ENCODE peak calls at places on chromosome 16, in five cellular contexts. One of them, this sample, is unnamed.

GRCh38 chr16:12539185-12539929 is 264.3 kb downstream of the CPPED1 start:
- DNase-seq in GM23248: peak
- DNase-seq in mammary epithelial cell: peak
- DNase-seq in right atrium auricular region: no peak
- DNase-seq in ovary: no peak
- DNase-seq in this sample: no peak

GRCh38 chr16:50679266-50679665 is 1.8 kb downstream of the SNX20 start:
- DNase-seq in ovary: no peak
- DNase-seq in right atrium auricular region: no peak
- DNase-seq in mammary epithelial cell: no peak
- DNase-seq in GM23248: no peak
- DNase-seq in this sample: no peak

GRCh38 chr16:82651921-82652601 is 25.3 kb downstream of the CDH13 start:
- DNase-seq in GM23248: no peak
- DNase-seq in mammary epithelial cell: no peak
- DNase-seq in right atrium auricular region: no peak
- DNase-seq in ovary: no peak
- DNase-seq in this sample: no peak

GRCh38 chr16:9053006-9053601 is 38.3 kb upstream of the HAPSTR1 start:
- DNase-seq in mammary epithelial cell: peak
- DNase-seq in GM23248: peak
- DNase-seq in right atrium auricular region: peak
- DNase-seq in ovary: peak
- DNase-seq in this sample: peak

GRCh38 chr16:49048557-49048956 is 233.1 kb downstream of the CBLN1 start:
- DNase-seq in ovary: no peak
- DNase-seq in GM23248: peak
- DNase-seq in mammary epithelial cell: peak
- DNase-seq in right atrium auricular region: no peak
- DNase-seq in this sample: peak

GRCh38 chr16:4239020-4239419 is 2.9 kb downstream of the SRL start:
- DNase-seq in mammary epithelial cell: no peak
- DNase-seq in right atrium auricular region: peak
- DNase-seq in GM23248: no peak
- DNase-seq in ovary: no peak
- DNase-seq in this sample: no peak

GRCh38 chr16:83967838-83968482 is at the start of gene NECAB2:
- DNase-seq in ovary: peak
- DNase-seq in right atrium auricular region: no peak
- DNase-seq in mammary epithelial cell: no peak
- DNase-seq in GM23248: peak
- DNase-seq in this sample: no peak

GRCh38 chr16:73058616-73059409 is 10.9 kb upstream of the ZFHX3 start:
- DNase-seq in right atrium auricular region: no peak
- DNase-seq in GM23248: peak
- DNase-seq in mammary epithelial cell: peak
- DNase-seq in ovary: peak
- DNase-seq in this sample: no peak

GRCh38 chr16:17211797-17212196 is 259.0 kb downstream of the XYLT1 start:
- DNase-seq in right atrium auricular region: no peak
- DNase-seq in GM23248: peak
- DNase-seq in ovary: no peak
- DNase-seq in mammary epithelial cell: no peak
- DNase-seq in this sample: peak

GRCh38 chr16:19844945-19845641 is 39.6 kb downstream of the GPRC5B start:
- DNase-seq in right atrium auricular region: no peak
- DNase-seq in ovary: no peak
- DNase-seq in mammary epithelial cell: no peak
- DNase-seq in GM23248: peak
- DNase-seq in this sample: no peak

GRCh38 chr16:88284626-88285513 is 97.9 kb upstream of the ZNF469 start:
- DNase-seq in mammary epithelial cell: no peak
- DNase-seq in ovary: no peak
- DNase-seq in right atrium auricular region: no peak
- DNase-seq in GM23248: no peak
- DNase-seq in this sample: no peak

GRCh38 chr16:22161999-22162657 is at the start of gene SDR42E2:
- DNase-seq in mammary epithelial cell: peak
- DNase-seq in right atrium auricular region: no peak
- DNase-seq in GM23248: no peak
- DNase-seq in ovary: no peak
- DNase-seq in this sample: no peak

DNA sequence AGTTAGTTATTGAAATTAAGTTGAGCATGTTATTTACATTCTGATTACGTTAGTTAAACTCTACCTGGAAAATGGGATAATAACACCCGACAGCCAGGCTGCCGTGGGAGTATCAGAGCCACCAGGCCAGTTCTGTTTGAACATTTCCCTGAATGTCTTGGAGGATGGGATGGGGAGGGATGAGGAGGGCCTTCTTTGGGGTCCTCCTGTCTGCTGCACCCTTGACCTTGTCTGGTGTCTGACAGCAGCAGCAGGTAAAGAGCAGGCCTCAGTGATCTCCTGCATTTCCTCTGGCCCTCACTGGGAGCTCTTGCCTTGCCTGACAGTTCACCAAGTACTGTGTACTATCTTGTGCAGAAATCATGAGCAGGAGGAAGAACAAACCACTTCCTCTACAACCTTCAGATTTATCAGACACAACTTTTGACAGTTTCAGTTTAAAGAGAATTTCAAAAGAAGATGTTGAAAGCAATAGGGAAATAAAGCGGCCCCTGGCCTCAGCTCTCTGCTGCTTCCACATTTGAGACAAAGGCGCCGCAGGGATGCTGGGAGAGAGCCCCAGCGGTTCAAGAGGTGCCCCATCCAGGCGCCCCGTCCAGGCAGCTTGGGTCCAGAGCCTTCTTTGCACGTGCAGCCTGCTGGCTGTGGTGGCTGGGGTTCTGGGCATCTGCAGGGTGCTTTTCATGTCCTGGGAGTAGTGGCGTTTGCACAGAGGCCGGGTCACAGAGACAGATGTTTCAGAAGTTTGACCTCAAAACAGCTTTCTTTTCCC is 25.3 kb downstream of the CMIP start:
- DNase-seq in ovary: no peak
- DNase-seq in mammary epithelial cell: no peak
- DNase-seq in GM23248: no peak
- DNase-seq in right atrium auricular region: no peak
- DNase-seq in this sample: no peak
- H3K4me3 ChIP-seq in ovary: no peak
- H3K4me3 ChIP-seq in mammary epithelial cell: no peak
- H3K4me3 ChIP-seq in GM23248: no peak
- H3K4me3 ChIP-seq in right atrium auricular region: no peak
- H3K4me3 ChIP-seq in this sample: no peak

GRCh38 chr16:2003231-2003826 is 6.3 kb downstream of the ZNF598 start:
- DNase-seq in GM23248: no peak
- DNase-seq in mammary epithelial cell: no peak
- DNase-seq in ovary: no peak
- DNase-seq in right atrium auricular region: no peak
- DNase-seq in this sample: no peak

GRCh38 chr16:2002406-2003230 is 7.0 kb downstream of the ZNF598 start:
- DNase-seq in mammary epithelial cell: no peak
- DNase-seq in ovary: peak
- DNase-seq in GM23248: no peak
- DNase-seq in right atrium auricular region: no peak
- DNase-seq in this sample: no peak

GRCh38 chr16:2004795-2005517 is 4.7 kb downstream of the ZNF598 start:
- DNase-seq in right atrium auricular region: no peak
- DNase-seq in GM23248: peak
- DNase-seq in ovary: peak
- DNase-seq in mammary epithelial cell: no peak
- DNase-seq in this sample: no peak

GRCh38 chr16:2005646-2006045 is 4.0 kb downstream of the ZNF598 start:
- DNase-seq in mammary epithelial cell: no peak
- DNase-seq in right atrium auricular region: no peak
- DNase-seq in ovary: peak
- DNase-seq in GM23248: no peak
- DNase-seq in this sample: no peak

GRCh38 chr16:2003827-2004641 is 5.6 kb downstream of the ZNF598 start:
- DNase-seq in mammary epithelial cell: peak
- DNase-seq in right atrium auricular region: peak
- DNase-seq in ovary: peak
- DNase-seq in GM23248: peak
- DNase-seq in this sample: peak
- H3K4me3 ChIP-seq in mammary epithelial cell: no peak
- H3K4me3 ChIP-seq in right atrium auricular region: no peak
- H3K4me3 ChIP-seq in ovary: no peak
- H3K4me3 ChIP-seq in GM23248: no peak
- H3K4me3 ChIP-seq in this sample: no peak

DNA sequence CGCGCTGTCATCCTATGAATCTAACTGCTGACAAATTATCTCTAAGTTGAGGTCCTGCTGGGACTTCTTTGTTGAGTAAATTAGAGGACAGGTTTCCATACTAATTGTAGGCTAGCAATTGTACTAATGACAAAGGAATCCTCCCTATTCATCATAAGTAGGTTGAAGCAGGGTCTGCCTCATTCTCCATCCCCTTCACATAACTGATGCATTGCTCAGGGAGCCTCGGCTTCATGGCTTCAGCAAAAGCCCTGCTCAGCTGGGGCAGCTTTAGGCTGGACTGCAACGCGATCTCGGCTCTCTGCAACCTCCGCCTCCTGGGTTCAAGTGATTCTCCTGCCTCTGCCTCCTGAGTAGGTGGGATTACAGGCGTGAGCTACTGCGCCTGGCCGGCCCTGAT is 83.1 kb upstream of the IRX6 start:
- DNase-seq in ovary: no peak
- DNase-seq in mammary epithelial cell: no peak
- DNase-seq in GM23248: no peak
- DNase-seq in right atrium auricular region: no peak
- DNase-seq in this sample: no peak
- H3K4me3 ChIP-seq in ovary: no peak
- H3K4me3 ChIP-seq in mammary epithelial cell: no peak
- H3K4me3 ChIP-seq in GM23248: no peak
- H3K4me3 ChIP-seq in right atrium auricular region: no peak
- H3K4me3 ChIP-seq in this sample: no peak

DNA sequence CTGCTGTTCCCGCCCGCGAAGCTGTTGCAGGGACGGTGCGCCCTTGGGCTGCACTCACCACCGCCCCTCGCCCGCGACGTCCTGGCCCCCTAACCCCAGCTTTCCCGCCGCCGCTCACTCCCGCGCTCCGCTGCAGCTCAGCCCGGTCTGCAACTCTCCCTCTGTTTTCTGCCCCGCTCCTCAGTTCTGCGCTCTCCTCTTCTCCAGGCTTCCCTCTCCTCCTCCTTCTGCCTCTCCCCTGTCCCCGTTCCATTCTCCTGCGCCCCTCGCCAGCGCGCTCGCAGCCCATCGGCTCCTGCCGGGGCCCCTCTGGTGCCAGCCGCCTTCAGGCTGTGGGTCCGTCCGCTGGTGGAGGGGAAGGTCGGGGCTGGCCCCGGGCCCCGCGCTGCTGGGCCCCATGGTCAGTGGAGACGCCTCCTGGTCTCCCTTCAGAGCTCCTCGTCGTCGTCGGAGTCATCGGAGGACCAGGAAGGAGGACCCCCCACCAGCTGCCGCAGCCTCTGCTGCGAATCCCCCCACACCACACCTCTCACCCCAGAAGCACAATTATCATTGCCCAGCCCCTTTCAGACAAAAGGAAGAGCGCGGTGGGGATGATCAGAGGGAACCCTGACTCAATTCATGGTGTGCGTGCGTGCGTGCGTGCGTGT is 223.2 kb upstream of the FOXF1 start:
- DNase-seq in right atrium auricular region: no peak
- DNase-seq in ovary: no peak
- DNase-seq in mammary epithelial cell: no peak
- DNase-seq in GM23248: no peak
- DNase-seq in this sample: no peak
- H3K4me3 ChIP-seq in right atrium auricular region: no peak
- H3K4me3 ChIP-seq in ovary: no peak
- H3K4me3 ChIP-seq in mammary epithelial cell: no peak
- H3K4me3 ChIP-seq in GM23248: no peak
- H3K4me3 ChIP-seq in this sample: no peak

DNA sequence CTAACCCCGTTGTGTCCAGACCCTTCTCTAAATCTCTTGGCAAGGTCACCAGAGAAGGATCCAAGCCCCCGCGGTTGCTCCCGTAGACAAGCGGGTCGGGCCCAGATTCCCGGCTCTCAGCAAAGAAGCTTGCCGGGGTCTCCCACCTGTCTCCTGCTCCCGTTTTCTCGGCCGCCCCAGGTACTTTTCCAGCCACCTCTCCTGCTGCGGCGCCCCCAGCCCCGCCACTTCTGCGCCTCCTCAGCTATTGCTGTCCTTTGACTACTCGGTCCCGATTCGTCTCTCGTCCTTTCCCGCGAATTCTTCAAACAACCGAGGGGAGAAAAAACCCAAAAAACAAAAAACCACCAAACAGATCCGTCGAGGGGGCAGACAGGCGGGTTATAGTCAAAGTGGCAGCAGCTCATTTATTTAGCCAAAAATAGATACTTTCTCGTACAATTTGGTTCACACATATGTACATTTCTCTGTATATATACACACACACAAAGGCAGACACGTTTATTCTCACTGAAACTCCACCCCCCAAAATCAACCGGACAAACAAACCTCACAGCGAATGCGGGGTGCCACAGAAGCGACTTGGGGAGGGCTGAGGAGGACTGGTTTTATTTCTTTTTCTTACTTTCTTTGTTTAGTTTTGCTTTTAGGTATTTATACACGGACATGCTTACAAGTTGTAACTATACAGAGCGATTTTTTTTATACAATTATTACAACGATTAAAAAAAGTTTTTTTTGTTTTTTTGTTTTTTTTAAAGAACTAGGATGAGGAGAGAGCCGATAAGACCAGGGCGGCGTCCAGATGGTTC is 3.5 kb downstream of the IRX3 start:
- DNase-seq in right atrium auricular region: no peak
- DNase-seq in mammary epithelial cell: peak
- DNase-seq in GM23248: no peak
- DNase-seq in ovary: no peak
- DNase-seq in this sample: no peak
- H3K4me3 ChIP-seq in right atrium auricular region: no peak
- H3K4me3 ChIP-seq in mammary epithelial cell: peak
- H3K4me3 ChIP-seq in GM23248: peak
- H3K4me3 ChIP-seq in ovary: no peak
- H3K4me3 ChIP-seq in this sample: peak